ENCODE peak calls at places on chromosomes 5 and 9, in nine cellular contexts. T, N, X, E, C, J, Z, R and V are unnamed samples.

GRCh38 chr5:176618783-176619182 is 8.8 kb upstream of the GPRIN1 start:
- DNase-seq in N (no peak), J (no peak), Z (no peak), T (no peak), X (no peak), E (no peak), C (no peak), R (peak), V (no peak)

GRCh38 chr5:17878541-17878940 is 244.3 kb downstream of the TAF11L14 start:
- DNase-seq in C (no peak), N (no peak), E (no peak), X (no peak), Z (no peak), J (no peak), T (no peak), R (peak), V (no peak)

GRCh38 chr5:137630972-137631370 is 104.9 kb downstream of the KLHL3 start:
- DNase-seq in C (no peak), E (peak), X (peak), N (no peak), T (no peak), J (no peak), R (no peak), Z (no peak), V (no peak)

GRCh38 chr9:77092536-77092935 is 73.1 kb downstream of the FOXB2 start:
- DNase-seq in C (no peak), N (no peak), J (no peak), R (peak), E (no peak), X (no peak), Z (no peak), T (no peak), V (peak)

GRCh38 chr5:180026320-180026719 is 45.2 kb downstream of the RNF130 start:
- DNase-seq in C (no peak), T (no peak), R (peak), E (peak), Z (no peak), X (peak), N (peak), J (no peak), V (no peak)

GRCh38 chr9:98795970-98796363 is 388 bp downstream of the ANKS6 start:
- DNase-seq in C (no peak), X (no peak), J (peak), N (peak), E (no peak), Z (peak), R (no peak), T (no peak), V (no peak)

GRCh38 chr9:38112010-38112409 is 43.0 kb upstream of the SHB start:
- DNase-seq in Z (no peak), X (no peak), C (no peak), E (no peak), T (no peak), J (no peak), R (no peak), N (no peak), V (no peak)

GRCh38 chr5:172830876-172831662 is 3.0 kb upstream of the ERGIC1 start:
- DNase-seq in C (no peak), X (peak), T (no peak), E (no peak), N (no peak), Z (no peak), J (no peak), R (peak), V (peak)

GRCh38 chr9:99811172-99811571 is 10.5 kb upstream of the NR4A3 start:
- DNase-seq in Z (no peak), E (no peak), R (no peak), X (no peak), J (no peak), N (no peak), T (no peak), C (no peak), V (no peak)

GRCh38 chr5:35236770-35237169 is 6.5 kb upstream of the PRLR start:
- DNase-seq in R (no peak), J (no peak), E (no peak), Z (no peak), X (no peak), N (no peak), C (no peak), T (no peak), V (no peak)

GRCh38 chr9:90523953-90524352 is 118.7 kb downstream of the DIRAS2 start:
- DNase-seq in J (no peak), T (no peak), N (no peak), X (no peak), R (no peak), E (no peak), C (no peak), Z (no peak), V (no peak)

DNA sequence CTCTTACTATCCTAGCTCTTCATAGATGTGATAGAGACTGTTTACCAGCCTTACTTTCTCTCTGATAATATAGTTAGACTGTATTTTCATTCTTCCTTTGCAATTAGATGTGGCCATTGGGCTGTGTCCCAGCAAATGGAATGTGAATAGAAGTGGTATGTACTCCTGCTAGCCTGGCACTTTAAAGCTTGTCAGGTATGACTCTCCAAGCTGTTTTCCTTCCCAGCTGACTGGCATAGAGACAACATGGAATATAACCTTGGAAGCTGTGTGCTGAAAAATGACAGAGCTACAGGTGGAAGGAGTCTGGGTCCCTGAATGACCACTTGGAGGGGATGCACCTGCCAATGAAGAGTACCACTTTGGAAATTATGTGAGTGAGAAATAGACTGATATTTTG is 116.2 kb downstream of the DIRAS2 start:
- DNase-seq in X (no peak), C (no peak), T (no peak), R (no peak), N (no peak), Z (no peak), E (no peak), J (no peak), V (no peak)
- TF ChIP-seq CTCF in X (no peak), C (no peak), T (no peak), R (no peak), N (no peak), Z (no peak), E (no peak), J (no peak), V (no peak)

GRCh38 chr5:28766565-28767158 is 1728.3 kb upstream of the CDH9 start:
- DNase-seq in Z (no peak), X (peak), N (no peak), R (peak), E (no peak), T (no peak), C (no peak), J (no peak), V (peak)
- TF ChIP-seq CTCF in Z (peak), X (peak), N (no peak), R (peak), E (no peak), T (no peak), C (no peak), J (no peak), V (peak)

GRCh38 chr9:81902601-81903000 is 25.6 kb upstream of the SPATA31D4 start:
- DNase-seq in C (no peak), T (no peak), E (no peak), X (peak), Z (no peak), N (no peak), R (no peak), J (no peak), V (no peak)
- TF ChIP-seq CTCF in C (no peak), T (no peak), E (no peak), X (no peak), Z (no peak), N (no peak), R (no peak), J (no peak), V (no peak)

GRCh38 chr5:95283761-95284511 is 958 bp downstream of the MCTP1 start:
- DNase-seq in T (no peak), X (no peak), R (peak), E (peak), N (no peak), Z (peak), J (peak), C (no peak), V (no peak)

GRCh38 chr5:95283022-95283615 is 1.8 kb downstream of the MCTP1 start:
- DNase-seq in J (no peak), E (no peak), T (no peak), R (no peak), N (no peak), Z (no peak), X (no peak), C (no peak), V (no peak)

GRCh38 chr5:95285406-95285761 is 490 bp upstream of the MCTP1 start:
- DNase-seq in T (no peak), R (peak), X (no peak), E (no peak), N (no peak), J (no peak), Z (no peak), C (no peak), V (no peak)

GRCh38 chr5:95281211-95281610 is 3.7 kb downstream of the MCTP1 start:
- DNase-seq in E (no peak), Z (no peak), R (peak), X (peak), N (no peak), C (no peak), J (no peak), T (no peak), V (peak)

DNA sequence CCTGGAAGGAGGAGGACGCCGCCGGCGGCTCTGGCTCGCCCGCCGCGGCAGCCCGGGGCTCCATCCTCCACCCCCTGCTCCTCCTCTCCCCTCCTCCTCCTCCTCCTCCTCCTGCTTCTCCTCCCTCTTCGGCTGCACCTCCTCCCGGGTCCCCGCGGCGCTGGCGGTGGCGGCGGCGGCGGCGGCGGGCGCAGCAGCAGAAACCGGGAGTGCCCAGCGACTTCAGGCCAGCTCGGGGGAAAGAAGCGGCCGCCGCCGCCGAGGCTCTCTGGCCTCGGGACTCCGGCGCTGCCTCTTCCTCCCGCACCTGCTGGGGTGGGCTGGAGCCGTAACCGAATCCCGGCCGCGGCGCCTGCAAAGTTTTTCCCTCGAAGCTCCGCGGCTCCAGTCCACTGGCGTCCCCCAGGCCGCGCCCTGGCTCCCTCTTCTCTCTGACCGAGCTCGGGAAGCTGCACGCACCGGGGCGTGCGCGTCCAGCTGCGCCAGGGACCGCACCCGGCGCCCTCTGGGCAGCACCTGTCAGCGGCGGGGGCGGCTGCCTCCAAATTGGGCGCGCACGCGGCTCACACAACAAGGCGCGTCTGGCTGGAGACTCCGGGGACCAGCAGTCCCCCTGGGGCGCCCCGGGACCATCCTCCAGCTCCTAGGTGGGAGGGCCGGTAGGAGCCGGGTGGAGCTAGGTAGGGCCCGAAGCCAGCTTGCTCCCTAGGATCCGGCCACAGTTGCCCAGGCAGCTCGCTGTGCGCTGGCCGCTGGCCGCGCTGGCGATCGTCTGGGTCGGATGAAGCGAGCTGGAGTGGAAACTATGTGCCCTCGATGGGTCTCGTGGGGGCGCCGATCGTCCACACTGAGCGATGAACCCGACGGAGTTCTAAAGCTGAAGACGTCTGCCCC is at the start of gene MCTP1:
- DNase-seq in N (no peak), Z (peak), C (no peak), R (peak), J (peak), T (no peak), X (no peak), E (no peak), V (no peak)
- TF ChIP-seq CTCF in N (no peak), Z (no peak), C (no peak), R (no peak), J (no peak), T (no peak), X (no peak), E (no peak), V (no peak)

GRCh38 chr5:157030692-157031091 is 28.2 kb downstream of the HAVCR1 start:
- DNase-seq in E (no peak), J (no peak), T (no peak), N (no peak), C (no peak), X (no peak), Z (no peak), R (no peak), V (no peak)

GRCh38 chr5:157029457-157029856 is 29.5 kb downstream of the HAVCR1 start:
- DNase-seq in J (no peak), N (no peak), C (no peak), Z (no peak), R (no peak), E (no peak), T (no peak), X (no peak), V (no peak)

GRCh38 chr5:157024213-157024959 is 34.5 kb downstream of the HAVCR1 start:
- DNase-seq in Z (no peak), C (no peak), T (no peak), N (no peak), J (no peak), E (no peak), R (no peak), X (no peak), V (no peak)

GRCh38 chr5:157025093-157025698 is 33.7 kb downstream of the HAVCR1 start:
- DNase-seq in J (no peak), E (no peak), T (peak), N (no peak), Z (no peak), R (no peak), X (no peak), C (peak), V (no peak)

DNA sequence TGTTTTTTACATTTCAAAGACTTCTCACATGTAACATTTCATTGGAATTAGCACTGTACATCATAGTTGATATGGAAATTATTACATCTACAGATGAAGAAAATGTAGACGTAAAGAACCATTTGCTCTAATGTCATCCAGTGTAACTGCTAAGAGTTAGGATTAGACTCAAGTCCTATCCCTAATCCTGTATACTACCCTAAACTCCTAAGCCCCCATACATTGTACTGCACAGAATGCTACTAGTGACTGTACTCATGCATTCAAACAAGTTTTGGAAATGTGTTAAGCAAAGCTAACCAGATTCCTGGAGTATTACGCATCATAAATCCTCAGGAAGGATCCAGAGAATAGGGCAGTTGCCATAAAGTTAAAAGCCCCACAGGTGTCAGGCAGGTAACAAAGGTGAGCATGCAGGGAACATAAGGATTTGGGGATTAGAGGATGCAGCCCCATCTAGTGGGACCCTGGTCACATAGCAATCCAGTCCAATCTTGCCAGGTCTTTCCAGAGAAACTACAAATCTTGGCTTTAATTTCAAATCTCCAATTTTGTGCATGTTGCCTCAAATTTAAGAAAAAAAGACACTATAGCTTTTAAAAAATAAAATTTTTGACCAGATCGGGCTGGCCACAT is 32.0 kb downstream of the HAVCR1 start:
- DNase-seq in N (no peak), Z (no peak), J (no peak), C (no peak), X (no peak), T (no peak), E (no peak), R (no peak), V (no peak)
- TF ChIP-seq CTCF in N (no peak), Z (peak), J (no peak), C (peak), X (no peak), T (peak), E (no peak), R (peak), V (peak)

DNA sequence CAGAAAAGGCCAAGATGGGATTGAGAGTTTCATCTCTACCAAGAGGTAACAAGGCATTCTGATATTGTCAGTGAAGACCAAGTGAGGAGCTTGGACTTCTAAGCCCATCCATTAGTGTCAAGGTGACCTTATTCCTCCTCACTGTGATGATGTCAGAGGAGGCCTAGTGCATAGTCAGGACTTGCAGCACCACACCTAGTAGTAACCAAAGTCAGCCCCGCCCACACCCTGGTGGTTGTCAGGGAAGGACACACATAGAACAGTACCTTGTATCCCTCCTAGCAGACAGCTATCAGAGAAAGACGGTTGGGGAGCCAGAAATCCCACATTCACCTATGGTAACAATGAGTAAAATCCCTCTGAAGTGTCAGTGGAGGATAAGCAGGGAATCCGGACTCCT is 111.7 kb downstream of the AP3B1 start:
- DNase-seq in J (no peak), T (no peak), Z (no peak), C (no peak), E (no peak), R (no peak), X (no peak), N (no peak), V (no peak)
- TF ChIP-seq CTCF in J (no peak), T (no peak), Z (no peak), C (no peak), E (no peak), R (no peak), X (no peak), N (no peak), V (no peak)

GRCh38 chr5:55187370-55187769 is 14.4 kb upstream of the CDC20B start:
- DNase-seq in Z (no peak), C (no peak), E (no peak), R (no peak), X (no peak), N (no peak), J (no peak), T (no peak), V (peak)
- TF ChIP-seq CTCF in Z (peak), C (no peak), E (no peak), R (peak), X (peak), N (no peak), J (peak), T (no peak), V (peak)

GRCh38 chr5:66969963-66970362 is 226.6 kb downstream of the CD180 start:
- DNase-seq in J (no peak), R (no peak), X (no peak), Z (no peak), E (no peak), T (no peak), N (no peak), C (no peak), V (no peak)
- TF ChIP-seq CTCF in J (no peak), R (no peak), X (no peak), Z (no peak), E (no peak), T (no peak), N (no peak), C (no peak), V (no peak)

GRCh38 chr9:126916909-126917308 is 2.3 kb downstream of the RALGPS1 start:
- DNase-seq in C (no peak), X (no peak), T (no peak), N (no peak), J (no peak), Z (no peak), R (no peak), E (no peak), V (no peak)
- TF ChIP-seq CTCF in C (no peak), X (no peak), T (no peak), N (no peak), J (no peak), Z (peak), R (no peak), E (no peak), V (no peak)

GRCh38 chr9:95116002-95116819 is 201.3 kb downstream of the FANCC start:
- DNase-seq in Z (no peak), R (no peak), X (no peak), E (no peak), C (no peak), N (no peak), T (peak), J (no peak), V (no peak)
- TF ChIP-seq CTCF in Z (peak), R (peak), X (no peak), E (no peak), C (no peak), N (peak), T (no peak), J (peak), V (peak)